ENCODE peak calls at places on chromosomes 11 and 22, in eight cellular contexts. O, Q, H, F, I, X, U and N are unnamed samples.

GRCh38 chr11:73759520-73760065 is 1.3 kb downstream of the RAB6A start:
- DNase-seq in O (no peak), Q (peak), H (no peak), F (no peak), I (peak), X (no peak), U (peak), N (no peak)

GRCh38 chr11:328012-328411 is 7.4 kb upstream of the IFITM3 start:
- DNase-seq in O (no peak), Q (no peak), H (no peak), F (no peak), I (no peak), X (no peak), U (no peak), N (no peak)

GRCh38 chr11:73999581-74000306 is 9.1 kb downstream of the UCP3 start:
- DNase-seq in O (no peak), Q (no peak), H (no peak), F (no peak), I (no peak), X (no peak), U (no peak), N (no peak)

GRCh38 chr11:102276302-102277182 is 40.7 kb upstream of the BIRC3 start:
- DNase-seq in O (no peak), Q (peak), H (no peak), F (no peak), I (no peak), X (no peak), U (no peak), N (no peak)

GRCh38 chr11:69155302-69156198 is at the start of gene SMIM38:
- DNase-seq in O (no peak), Q (no peak), H (no peak), F (no peak), I (no peak), X (no peak), U (peak), N (no peak)

GRCh38 chr11:125593113-125593761 is 585 bp downstream of the STT3A start:
- DNase-seq in O (peak), Q (peak), H (no peak), F (no peak), I (no peak), X (no peak), U (no peak), N (no peak)

GRCh38 chr22:35596821-35597220 is 20.3 kb downstream of the MB start:
- DNase-seq in O (no peak), Q (peak), H (no peak), F (no peak), I (no peak), X (no peak), U (no peak), N (no peak)

GRCh38 chr22:49571326-49571725 is 256.3 kb downstream of the BRD1 start:
- DNase-seq in O (no peak), Q (no peak), H (no peak), F (no peak), I (no peak), X (no peak), U (no peak), N (peak)

GRCh38 chr11:16358726-16359125 is 2.4 kb upstream of the SOX6 start:
- DNase-seq in O (no peak), Q (no peak), H (no peak), F (no peak), I (no peak), X (no peak), U (no peak), N (no peak)

GRCh38 chr11:112459001-112459400 is 198.3 kb upstream of the PLET1 start:
- DNase-seq in O (no peak), Q (no peak), H (no peak), F (no peak), I (no peak), X (no peak), U (no peak), N (no peak)

GRCh38 chr11:72321381-72321996 is 77.5 kb upstream of the PHOX2A start:
- DNase-seq in O (no peak), Q (no peak), H (no peak), F (peak), I (no peak), X (no peak), U (no peak), N (no peak)

GRCh38 chr11:10784229-10785145 is 24.2 kb downstream of the EIF4G2 start:
- DNase-seq in O (no peak), Q (peak), H (no peak), F (no peak), I (no peak), X (no peak), U (peak), N (no peak)

GRCh38 chr11:28169816-28170215 is 61.6 kb downstream of the METTL15 start:
- DNase-seq in O (no peak), Q (peak), H (no peak), F (no peak), I (no peak), X (no peak), U (no peak), N (no peak)

GRCh38 chr11:108788565-108789199 is 123.8 kb downstream of the DDX10 start:
- DNase-seq in O (no peak), Q (peak), H (no peak), F (no peak), I (no peak), X (no peak), U (no peak), N (no peak)

GRCh38 chr11:16771350-16772140 is 33.1 kb downstream of the C11orf58 start:
- DNase-seq in O (no peak), Q (no peak), H (no peak), F (no peak), I (no peak), X (no peak), U (no peak), N (peak)

GRCh38 chr22:44182591-44183588 is 2.2 kb downstream of the PARVG start:
- DNase-seq in O (peak), Q (no peak), H (no peak), F (no peak), I (peak), X (no peak), U (peak), N (no peak)

GRCh38 chr11:44007746-44008501 is 39.9 kb upstream of the ACCSL start:
- DNase-seq in O (no peak), Q (no peak), H (no peak), F (no peak), I (no peak), X (no peak), U (no peak), N (peak)

GRCh38 chr11:45384711-45385241 is 98.6 kb upstream of the SYT13 start:
- DNase-seq in O (no peak), Q (no peak), H (peak), F (no peak), I (no peak), X (no peak), U (no peak), N (no peak)

GRCh38 chr11:12207384-12208150 is 97.2 kb downstream of the MICAL2 start:
- DNase-seq in O (peak), Q (no peak), H (no peak), F (peak), I (no peak), X (peak), U (no peak), N (no peak)

GRCh38 chr22:23219317-23219716 is 39.0 kb downstream of the BCR start:
- DNase-seq in O (no peak), Q (no peak), H (no peak), F (no peak), I (no peak), X (no peak), U (no peak), N (no peak)

GRCh38 chr11:92703431-92703830 is 266.0 kb upstream of the MTNR1B start:
- DNase-seq in O (no peak), Q (peak), H (no peak), F (no peak), I (no peak), X (no peak), U (no peak), N (no peak)

GRCh38 chr11:34160049-34160721 is 54.8 kb downstream of the NAT10 start:
- DNase-seq in O (no peak), Q (peak), H (no peak), F (no peak), I (no peak), X (no peak), U (no peak), N (no peak)

GRCh38 chr11:11966826-11967668 is 41.4 kb downstream of the DKK3 start:
- DNase-seq in O (peak), Q (peak), H (peak), F (no peak), I (peak), X (peak), U (peak), N (no peak)

GRCh38 chr11:26820739-26821138 is 98.9 kb upstream of the SLC5A12 start:
- DNase-seq in O (no peak), Q (peak), H (no peak), F (no peak), I (no peak), X (no peak), U (no peak), N (no peak)